ENCODE peak calls at places on chromosomes 4 and X, in seven cellular contexts. Y is smooth muscle cell of the brain vasculature; J is AG08396; C is stimulated activated CD4-positive, alpha-beta T cell treated with anti-CD3 and anti-CD28 coated beads, Interleukin-15, amount 100 ng/mL, for 1 hour; P is glutamatergic neuron; T is astrocyte of the spinal cord; B is stimulated activated CD8-positive, alpha-beta memory T cell treated with anti-CD3 and anti-CD28 coated beads, Interleukin-7, amount 100 ng/mL, for 1 hour. I is an unnamed sample.

GRCh38 chrX:87900320-87900908 is 382.8 kb downstream of the KLHL4 start:
- DNase-seq in P (no peak), T (no peak), Y (no peak), C (no peak), B (no peak), J (no peak), I (no peak)

GRCh38 chr4:123505077-123505456 is 108.5 kb downstream of the SPRY1 start:
- DNase-seq in P (no peak), B (no peak), J (peak), T (peak), C (no peak), Y (no peak), I (peak)

GRCh38 chr4:185381794-185382193 is 13.9 kb downstream of the LRP2BP start:
- DNase-seq in B (no peak), C (no peak), Y (no peak), J (no peak), P (no peak), T (no peak), I (no peak)

GRCh38 chrX:22389544-22390243 is 117.0 kb downstream of the CBLL2 start:
- DNase-seq in P (no peak), C (no peak), Y (peak), B (no peak), J (peak), T (peak), I (peak)

GRCh38 chr4:110621839-110622751 is 782 bp downstream of the PITX2 start:
- DNase-seq in J (no peak), P (no peak), T (no peak), Y (no peak), C (no peak), B (no peak), I (no peak)

GRCh38 chr4:173185832-173186545 is 17.4 kb downstream of the GALNT7 start:
- DNase-seq in P (no peak), T (no peak), B (no peak), J (no peak), Y (no peak), C (no peak), I (no peak)

GRCh38 chr4:61273237-61273636 is 73.1 kb downstream of the ADGRL3 start:
- DNase-seq in Y (no peak), C (no peak), P (no peak), J (no peak), B (no peak), T (no peak), I (no peak)

GRCh38 chr4:152974732-152975614 is 38.9 kb downstream of the FHDC1 start:
- DNase-seq in Y (no peak), J (no peak), C (no peak), T (no peak), B (no peak), P (no peak), I (no peak)

GRCh38 chr4:76984127-76984526 is 34.6 kb downstream of the SEPTIN11 start:
- DNase-seq in J (no peak), C (no peak), Y (no peak), B (no peak), P (no peak), T (peak), I (peak)

GRCh38 chr4:80221161-80221560 is 23.9 kb downstream of the PRDM8 start:
- DNase-seq in Y (no peak), C (no peak), J (no peak), T (peak), P (no peak), B (no peak), I (peak)

GRCh38 chr4:112140536-112140935 is 4.7 kb upstream of the FAM241A start:
- DNase-seq in C (no peak), J (no peak), Y (no peak), P (no peak), T (no peak), B (no peak), I (no peak)

GRCh38 chr4:7536876-7537275 is 102.1 kb upstream of the PSAPL1 start:
- DNase-seq in C (no peak), T (no peak), P (no peak), B (no peak), J (no peak), Y (no peak), I (no peak)

GRCh38 chrX:131703646-131704045 is 159.8 kb downstream of the OR13H1 start:
- DNase-seq in B (no peak), J (no peak), C (no peak), P (no peak), T (no peak), Y (no peak), I (no peak)

GRCh38 chr4:148998719-148999118 is 556.5 kb upstream of the NR3C2 start:
- DNase-seq in Y (no peak), T (peak), J (no peak), C (no peak), B (no peak), P (peak), I (no peak)

GRCh38 chr4:97457253-97457652 is 686.0 kb downstream of the STPG2 start:
- DNase-seq in Y (no peak), T (no peak), B (no peak), J (no peak), P (no peak), C (no peak), I (peak)

GRCh38 chr4:69716654-69717053 is 43.8 kb downstream of the SULT1B1 start:
- DNase-seq in P (no peak), C (no peak), T (no peak), B (no peak), Y (no peak), J (no peak), I (no peak)

GRCh38 chr4:150136036-150136435 is 57.8 kb downstream of the DCLK2 start:
- DNase-seq in T (peak), J (no peak), Y (no peak), B (no peak), P (no peak), C (no peak), I (no peak)

GRCh38 chr4:136281889-136282288 is 1250.4 kb downstream of the PCDH18 start:
- DNase-seq in T (no peak), C (no peak), P (no peak), J (no peak), B (no peak), Y (no peak), I (no peak)

GRCh38 chrX:44456685-44457084 is 86.0 kb downstream of the FUNDC1 start:
- DNase-seq in B (no peak), P (no peak), T (no peak), J (no peak), Y (no peak), C (no peak), I (no peak)

GRCh38 chrX:150729956-150730355 is 36.8 kb downstream of the MTMR1 start:
- DNase-seq in B (no peak), Y (no peak), T (no peak), P (no peak), J (no peak), C (no peak), I (no peak)